ENCODE peak calls at places on chromosomes 3 and 15, in nine cellular contexts. F is Kasumi-1, D is RCC 7860, R is right cardiac atrium, P is retinal pigment epithelial cell, G is transverse colon, Q is neural crest cell, X is hepatocyte, W is M059J. B is an unnamed sample.

GRCh38 chr3:125055165-125055912 is 458 bp downstream of the HEG1 start:
- DNase-seq in Q (no peak), G (no peak), X (peak), F (no peak), W (no peak), R (peak), D (no peak), P (no peak), B (no peak)

GRCh38 chr3:13647314-13648059 is 98.6 kb downstream of the FBLN2 start:
- DNase-seq in Q (no peak), D (no peak), F (peak), G (no peak), X (no peak), P (no peak), W (peak), R (no peak), B (no peak)

GRCh38 chr15:71133734-71134464 is 18.6 kb downstream of the THSD4 start:
- DNase-seq in R (no peak), D (no peak), Q (no peak), P (peak), G (no peak), X (no peak), F (no peak), W (no peak), B (no peak)

GRCh38 chr15:38854506-38854905 is 289.9 kb upstream of the RASGRP1 start:
- DNase-seq in X (no peak), G (no peak), D (no peak), R (no peak), W (peak), P (no peak), Q (no peak), F (no peak), B (no peak)

GRCh38 chr3:27677554-27677953 is 44.6 kb downstream of the EOMES start:
- DNase-seq in F (no peak), P (peak), Q (no peak), W (peak), D (no peak), R (no peak), G (no peak), X (peak), B (no peak)

GRCh38 chr3:178198329-178198728 is 337.9 kb upstream of the KCNMB2 start:
- DNase-seq in X (no peak), G (no peak), R (no peak), Q (no peak), D (no peak), P (no peak), W (peak), F (no peak), B (no peak)

GRCh38 chr3:28575748-28576589 is 227.3 kb upstream of the AZI2 start:
- DNase-seq in R (peak), Q (peak), P (no peak), F (no peak), D (no peak), G (no peak), W (peak), X (peak), B (no peak)

GRCh38 chr15:97691799-97692198 is 268.7 kb upstream of the ARRDC4 start:
- DNase-seq in R (no peak), D (no peak), G (peak), X (peak), P (no peak), W (no peak), F (no peak), Q (no peak), B (no peak)

GRCh38 chr3:150308481-150308918 is 99.6 kb upstream of the TSC22D2 start:
- DNase-seq in F (no peak), W (peak), R (no peak), Q (no peak), P (no peak), D (peak), X (peak), G (peak), B (no peak)

GRCh38 chr15:89839424-89839823 is 24.8 kb upstream of the ANPEP start:
- DNase-seq in F (no peak), P (no peak), W (no peak), X (no peak), R (no peak), G (no peak), D (no peak), Q (no peak), B (no peak)

GRCh38 chr3:169232863-169233262 is 430.6 kb downstream of the MECOM start:
- DNase-seq in X (no peak), R (no peak), G (no peak), F (no peak), D (no peak), P (peak), W (peak), Q (no peak), B (no peak)

GRCh38 chr3:18443670-18444596 is 18.8 kb upstream of the SATB1 start:
- DNase-seq in R (peak), F (no peak), X (peak), W (peak), P (no peak), Q (peak), G (peak), D (no peak), B (no peak)

GRCh38 chr3:84108442-84108971 is 850.3 kb upstream of the CADM2 start:
- DNase-seq in F (no peak), R (no peak), P (peak), X (no peak), W (peak), D (peak), G (no peak), Q (no peak), B (no peak)

GRCh38 chr3:27060336-27060735 is 308.8 kb downstream of the NEK10 start:
- DNase-seq in Q (no peak), X (no peak), R (no peak), F (no peak), G (no peak), P (no peak), D (no peak), W (no peak), B (no peak)

GRCh38 chr15:27410986-27411385 is 440.0 kb downstream of the GABRG3 start:
- DNase-seq in F (no peak), X (no peak), P (no peak), D (peak), R (no peak), G (no peak), Q (no peak), W (no peak), B (no peak)

GRCh38 chr15:90099868-90100854 is 2.1 kb downstream of the IDH2 start:
- DNase-seq in W (peak), G (peak), X (no peak), P (no peak), R (peak), Q (no peak), F (no peak), D (no peak), B (no peak)

GRCh38 chr3:169286992-169287391 is 376.5 kb downstream of the MECOM start:
- DNase-seq in G (no peak), F (no peak), X (no peak), W (no peak), D (no peak), P (no peak), Q (no peak), R (no peak), B (no peak)

GRCh38 chr3:172104471-172105072 is 65.2 kb downstream of the FNDC3B start:
- DNase-seq in P (peak), F (no peak), W (peak), Q (no peak), D (no peak), X (no peak), G (no peak), R (peak), B (no peak)